ENCODE peak calls at places on chromosomes 11 and 22, in eight cellular contexts. R is uterus, P is right lobe of liver, N is IMR-90, Q is HFF-Myc, A is GM12865, X is brain microvascular endothelial cell, C is aorta. U is an unnamed sample.

GRCh38 chr22:38655532-38656255 is 498 bp downstream of the FAM227A start:
- DNase-seq in R (peak; percentile 32), P (no peak), N (peak; percentile 9), Q (no peak), A (no peak), X (peak; percentile 1), C (no peak), U (no peak)

GRCh38 chr11:59791639-59792038 is 18.9 kb downstream of the MRPL16 start:
- DNase-seq in R (no peak), P (no peak), N (no peak), Q (no peak), A (no peak), X (no peak), C (no peak), U (no peak)

GRCh38 chr11:2524446-2525165 is 79.8 kb downstream of the KCNQ1 start:
- DNase-seq in R (no peak), P (no peak), N (no peak), Q (no peak), A (no peak), X (no peak), C (peak; percentile 44), U (peak; percentile 39)

GRCh38 chr11:115886111-115886733 is 382.0 kb upstream of the CADM1 start:
- DNase-seq in R (no peak), P (no peak), N (no peak), Q (no peak), A (no peak), X (no peak), C (no peak), U (no peak)

GRCh38 chr22:19974935-19975706 is 33.5 kb upstream of the TXNRD2 start:
- DNase-seq in R (no peak), P (no peak), N (no peak), Q (no peak), A (no peak), X (no peak), C (no peak), U (no peak)

GRCh38 chr11:8040261-8040920 is 40.6 kb upstream of the TUB start:
- DNase-seq in R (no peak), P (no peak), N (no peak), Q (no peak), A (no peak), X (no peak), C (no peak), U (peak; percentile 5)

GRCh38 chr11:19353287-19353686 is 112.5 kb upstream of the E2F8 start:
- DNase-seq in R (no peak), P (no peak), N (no peak), Q (no peak), A (no peak), X (no peak), C (no peak), U (no peak)

GRCh38 chr11:20042717-20043392 is 117.4 kb downstream of the DBX1 start:
- DNase-seq in R (no peak), P (no peak), N (no peak), Q (no peak), A (no peak), X (no peak), C (no peak), U (no peak)

GRCh38 chr22:35377735-35378134 is 3.2 kb upstream of the HMOX1 start:
- DNase-seq in R (no peak), P (no peak), N (no peak), Q (no peak), A (no peak), X (no peak), C (no peak), U (no peak)

GRCh38 chr11:90391756-90392155 is 168.9 kb upstream of the CHORDC1 start:
- DNase-seq in R (no peak), P (no peak), N (no peak), Q (no peak), A (no peak), X (no peak), C (no peak), U (no peak)

GRCh38 chr11:64990222-64990918 is 6.4 kb downstream of the BATF2 start:
- DNase-seq in R (no peak), P (peak; percentile 62), N (no peak), Q (no peak), A (peak; percentile 34), X (peak; percentile 26), C (peak; percentile 67), U (no peak)

GRCh38 chr11:20715464-20715863 is 46.1 kb downstream of the NELL1 start:
- DNase-seq in R (no peak), P (no peak), N (no peak), Q (no peak), A (no peak), X (no peak), C (no peak), U (no peak)

GRCh38 chr11:93476796-93477195 is 66.4 kb downstream of the SMCO4 start:
- DNase-seq in R (no peak), P (no peak), N (peak; percentile 91), Q (no peak), A (no peak), X (peak; percentile 28), C (no peak), U (no peak)

GRCh38 chr11:115304774-115305472 is 199.3 kb downstream of the CADM1 start:
- DNase-seq in R (no peak), P (no peak), N (no peak), Q (no peak), A (no peak), X (no peak), C (no peak), U (no peak)

GRCh38 chr22:41699264-41700104 is at the start of gene MEI1:
- DNase-seq in R (peak; percentile 81), P (peak; percentile 87), N (peak; percentile 56), Q (peak; percentile 45), A (peak; percentile 95), X (peak; percentile 38), C (peak; percentile 94), U (peak; percentile 44)

GRCh38 chr11:118645066-118645715 is 34.3 kb downstream of the TREH start:
- DNase-seq in R (no peak), P (no peak), N (no peak), Q (no peak), A (no peak), X (no peak), C (peak; percentile 29), U (no peak)

GRCh38 chr22:50275181-50276055 is 5.2 kb upstream of the MAPK11 start:
- DNase-seq in R (no peak), P (no peak), N (no peak), Q (no peak), A (no peak), X (no peak), C (no peak), U (no peak)

GRCh38 chr22:27796829-27797792 is 4.4 kb downstream of the MN1 start:
- DNase-seq in R (no peak), P (no peak), N (no peak), Q (no peak), A (no peak), X (no peak), C (no peak), U (no peak)

GRCh38 chr22:27794244-27794643 is 7.3 kb downstream of the MN1 start:
- DNase-seq in R (no peak), P (no peak), N (no peak), Q (no peak), A (no peak), X (no peak), C (no peak), U (no peak)

GRCh38 chr22:27796118-27796517 is 5.4 kb downstream of the MN1 start:
- DNase-seq in R (no peak), P (no peak), N (no peak), Q (no peak), A (no peak), X (no peak), C (no peak), U (no peak)

GRCh38 chr22:27792452-27793165 is 8.9 kb downstream of the MN1 start:
- DNase-seq in R (no peak), P (no peak), N (no peak), Q (no peak), A (no peak), X (no peak), C (no peak), U (no peak)

DNA sequence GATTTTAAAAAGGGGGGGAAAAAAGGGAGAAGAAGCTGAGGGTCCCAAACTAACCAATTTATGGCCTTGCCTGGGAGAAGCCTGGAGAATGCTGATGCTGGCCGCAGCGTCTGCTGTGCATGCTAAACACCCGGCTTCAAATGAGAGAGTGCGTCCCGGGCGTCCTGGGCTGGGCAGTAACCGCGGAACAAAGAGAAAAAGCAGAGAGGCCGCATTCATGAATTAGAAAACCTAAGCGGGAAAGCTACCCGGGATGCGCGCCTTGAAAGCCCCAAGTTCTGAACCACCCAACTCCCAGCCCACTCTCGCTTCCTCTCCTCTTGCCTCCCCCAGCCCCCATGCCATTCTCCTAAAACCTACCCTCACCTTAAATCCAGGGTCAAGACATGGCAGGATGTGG is 6.5 kb downstream of the MN1 start:
- DNase-seq in R (no peak), P (no peak), N (no peak), Q (no peak), A (no peak), X (no peak), C (no peak), U (no peak)
- H3K4me3 ChIP-seq in R (no peak overlapping the region), P (no peak overlapping the region), N (no peak overlapping the region), Q (no peak overlapping the region), A (no peak overlapping the region), X (peak overlapping the region; percentile 42), C (peak overlapping the region; percentile 3), U (no peak overlapping the region)

GRCh38 chr11:117198613-117199012 is 557 bp upstream of the TAGLN start:
- DNase-seq in R (no peak), P (no peak), N (no peak), Q (no peak), A (no peak), X (no peak), C (peak; percentile 44), U (no peak)
- H3K4me3 ChIP-seq in R (peak overlapping the region; percentile 58), P (no peak overlapping the region), N (peak overlapping the region; percentile 23), Q (peak overlapping the region; percentile 36), A (no peak overlapping the region), X (peak overlapping the region; percentile 69), C (peak overlapping the region; percentile 46), U (peak overlapping the region; percentile 46)

GRCh38 chr11:48043111-48043997 is 63.0 kb downstream of the PTPRJ start:
- DNase-seq in R (no peak), P (no peak), N (no peak), Q (no peak), A (peak; percentile 38), X (no peak), C (no peak), U (no peak)
- H3K4me3 ChIP-seq in R (no peak overlapping the region), P (no peak overlapping the region), N (no peak overlapping the region), Q (no peak overlapping the region), A (no peak overlapping the region), X (no peak overlapping the region), C (no peak overlapping the region), U (no peak overlapping the region)

GRCh38 chr22:45552580-45553332 is 50.1 kb downstream of the FBLN1 start:
- DNase-seq in R (peak; percentile 59), P (no peak), N (peak; percentile 96), Q (peak; percentile 84), A (no peak), X (peak; percentile 78), C (peak; percentile 86), U (no peak)

GRCh38 chr22:45550891-45551290 is 48.2 kb downstream of the FBLN1 start:
- DNase-seq in R (no peak), P (no peak), N (no peak), Q (no peak), A (no peak), X (no peak), C (peak; percentile 32), U (no peak)

GRCh38 chr22:45553333-45554039 is 50.8 kb downstream of the FBLN1 start:
- DNase-seq in R (peak; percentile 82), P (no peak), N (peak; percentile 93), Q (peak; percentile 79), A (peak; percentile 68), X (peak; percentile 79), C (peak; percentile 87), U (peak; percentile 83)

GRCh38 chr22:45551310-45552016 is 48.8 kb downstream of the FBLN1 start:
- DNase-seq in R (peak; percentile 68), P (no peak), N (no peak), Q (no peak), A (no peak), X (no peak), C (peak; percentile 57), U (peak; percentile 70)

GRCh38 chr22:45552017-45552411 is 49.3 kb downstream of the FBLN1 start:
- DNase-seq in R (no peak), P (no peak), N (no peak), Q (no peak), A (no peak), X (no peak), C (peak; percentile 46), U (no peak)
- H3K4me3 ChIP-seq in R (no peak overlapping the region), P (no peak overlapping the region), N (no peak overlapping the region), Q (no peak overlapping the region), A (no peak overlapping the region), X (no peak overlapping the region), C (no peak overlapping the region), U (no peak overlapping the region)